ENCODE peak calls at places on chromosomes 13 and 19, in ten cellular contexts. S, E, W, Z, I, G, R, M, J and O are unnamed samples.

GRCh38 chr19:51751655-51752054 is at the start of gene FPR1:
- DNase-seq in R (no peak), G (no peak), E (no peak), W (peak), Z (no peak), M (no peak), S (no peak), J (no peak), I (peak), O (no peak)

GRCh38 chr19:35462476-35462953 is 14.5 kb downstream of the FFAR2 start:
- DNase-seq in M (peak), S (no peak), Z (no peak), W (no peak), G (peak), R (peak), E (no peak), I (no peak), J (no peak), O (peak)

GRCh38 chr19:41426952-41427646 is at the start of gene B3GNT8:
- DNase-seq in W (peak), M (peak), E (peak), I (peak), S (peak), R (peak), Z (no peak), G (peak), J (peak), O (peak)

GRCh38 chr19:44753932-44754742 is 5.6 kb downstream of the BCL3 start:
- DNase-seq in R (peak), I (peak), Z (no peak), E (peak), M (peak), J (peak), G (peak), W (peak), S (peak), O (peak)

GRCh38 chr13:41315466-41316047 is 4.5 kb downstream of the NAA16 start:
- DNase-seq in G (peak), R (peak), W (peak), I (no peak), Z (no peak), S (peak), E (peak), M (no peak), J (no peak), O (no peak)

GRCh38 chr13:20566424-20566916 is 487 bp upstream of the IFT88 start:
- DNase-seq in R (no peak), M (no peak), Z (no peak), G (peak), E (no peak), S (peak), J (no peak), W (peak), I (no peak), O (peak)

GRCh38 chr13:95559100-95559499 is 6.6 kb downstream of the CLDN10 start:
- DNase-seq in J (no peak), R (no peak), I (no peak), M (no peak), S (no peak), G (no peak), W (no peak), E (no peak), Z (no peak), O (no peak)

GRCh38 chr13:44768233-44768632 is 192.1 kb upstream of the TSC22D1 start:
- DNase-seq in M (peak), J (no peak), E (no peak), Z (no peak), S (no peak), G (no peak), W (no peak), R (peak), I (peak), O (no peak)

GRCh38 chr19:10544242-10544752 is 593 bp downstream of the ATG4D start:
- DNase-seq in G (no peak), J (peak), I (no peak), E (no peak), Z (no peak), M (no peak), R (no peak), W (no peak), S (no peak), O (no peak)